ENCODE peak calls at places on chromosomes 12 and 14, in four cellular contexts. One of them, this sample, is unnamed. For H3K9me2, the result is how much of the 10 kb centered on the place peaks cover.

GRCh38 chr12:121023799-121024198 is 7.5 kb upstream of the C12orf43 start:
- DNase-seq in hepatocyte: no peak
- DNase-seq in HCT116: no peak
- DNase-seq in PC-3: no peak
- DNase-seq in this sample: no peak

GRCh38 chr14:94390372-94391086 is 2.1 kb upstream of the SERPINA1 start:
- DNase-seq in PC-3: peak
- DNase-seq in HCT116: no peak
- DNase-seq in hepatocyte: no peak
- DNase-seq in this sample: no peak

GRCh38 chr12:42495244-42495643 is 94.3 kb downstream of the PRICKLE1 start:
- DNase-seq in PC-3: no peak
- DNase-seq in HCT116: no peak
- DNase-seq in hepatocyte: no peak
- DNase-seq in this sample: no peak

GRCh38 chr12:1993341-1993740 is 10.9 kb downstream of the DCP1B start:
- DNase-seq in PC-3: peak
- DNase-seq in hepatocyte: peak
- DNase-seq in HCT116: peak
- DNase-seq in this sample: no peak

GRCh38 chr12:49990269-49990668 is 17.5 kb downstream of the AQP6 start:
- DNase-seq in PC-3: no peak
- DNase-seq in hepatocyte: no peak
- DNase-seq in HCT116: no peak
- DNase-seq in this sample: no peak

GRCh38 chr12:67517181-67517887 is 131.2 kb upstream of the DYRK2 start:
- DNase-seq in PC-3: peak
- DNase-seq in HCT116: peak
- DNase-seq in hepatocyte: no peak
- DNase-seq in this sample: peak

GRCh38 chr12:116927244-116927940 is 16.6 kb downstream of the FBXW8 start:
- DNase-seq in hepatocyte: no peak
- DNase-seq in HCT116: no peak
- DNase-seq in PC-3: no peak
- DNase-seq in this sample: no peak

GRCh38 chr14:97113339-97113738 is 316.2 kb downstream of the VRK1 start:
- DNase-seq in PC-3: peak
- DNase-seq in hepatocyte: no peak
- DNase-seq in HCT116: peak
- DNase-seq in this sample: no peak

GRCh38 chr12:81759215-81759991 is at the start of gene PPFIA2:
- DNase-seq in PC-3: no peak
- DNase-seq in HCT116: no peak
- DNase-seq in hepatocyte: peak
- DNase-seq in this sample: no peak

GRCh38 chr12:31324845-31325523 is 966 bp downstream of the SINHCAF start:
- DNase-seq in PC-3: peak
- DNase-seq in hepatocyte: peak
- DNase-seq in HCT116: no peak
- DNase-seq in this sample: peak

GRCh38 chr12:83514372-83514771 is 827.7 kb downstream of the TMTC2 start:
- DNase-seq in hepatocyte: no peak
- DNase-seq in PC-3: peak
- DNase-seq in HCT116: peak
- DNase-seq in this sample: no peak

DNA sequence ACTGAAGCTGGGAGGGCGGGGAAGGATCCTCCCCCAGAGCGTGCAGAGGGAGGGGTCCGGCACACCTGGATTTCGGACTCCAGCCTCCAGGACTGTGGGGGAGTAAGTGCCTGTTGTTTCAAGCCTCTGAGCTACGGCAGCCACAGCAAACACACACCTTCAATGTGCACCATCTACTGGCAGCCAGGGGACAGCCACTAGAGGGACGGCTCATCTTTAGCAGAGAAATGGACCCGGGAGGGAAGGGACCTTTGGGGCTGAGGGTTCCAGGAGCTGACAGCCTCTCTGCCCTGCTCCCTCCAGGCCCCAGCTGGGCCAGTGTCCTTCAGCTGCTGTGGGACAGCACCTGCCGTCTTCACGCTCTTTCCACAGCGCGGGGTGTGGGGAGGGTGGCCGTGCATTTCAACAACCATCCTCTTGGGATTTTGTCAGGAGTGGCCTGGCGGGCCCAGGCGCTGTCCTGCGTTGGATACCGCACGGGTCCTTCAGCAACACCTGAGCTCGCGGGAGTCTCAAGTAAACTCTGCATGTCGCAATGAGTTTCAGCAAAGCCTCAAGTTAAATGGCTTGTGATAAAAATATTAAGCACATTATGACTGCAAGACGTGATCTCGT is 209.2 kb upstream of the C14orf180 start:
- DNase-seq in hepatocyte: peak
- DNase-seq in HCT116: peak
- DNase-seq in PC-3: peak
- DNase-seq in this sample: no peak
- TF ChIP-seq CTCF in hepatocyte: peak
- TF ChIP-seq CTCF in HCT116: peak
- TF ChIP-seq CTCF in PC-3: peak
- TF ChIP-seq CTCF in this sample: no peak

GRCh38 chr12:131245564-131246355 is 292.1 kb downstream of the ADGRD1 start:
- DNase-seq in PC-3: no peak
- DNase-seq in HCT116: no peak
- DNase-seq in hepatocyte: no peak
- DNase-seq in this sample: no peak
- H3K27ac ChIP-seq in PC-3: no peak
- H3K27ac ChIP-seq in HCT116: no peak
- H3K27ac ChIP-seq in hepatocyte: no peak
- H3K27ac ChIP-seq in this sample: no peak

GRCh38 chr14:98458702-98459101 is 813.3 kb downstream of the BCL11B start:
- DNase-seq in PC-3: no peak
- DNase-seq in HCT116: no peak
- DNase-seq in hepatocyte: no peak
- DNase-seq in this sample: no peak
- H3K9me2 ChIP-seq in PC-3: under half
- H3K9me2 ChIP-seq in HCT116: under half
- H3K9me2 ChIP-seq in hepatocyte: under half
- H3K9me2 ChIP-seq in this sample: under half

DNA sequence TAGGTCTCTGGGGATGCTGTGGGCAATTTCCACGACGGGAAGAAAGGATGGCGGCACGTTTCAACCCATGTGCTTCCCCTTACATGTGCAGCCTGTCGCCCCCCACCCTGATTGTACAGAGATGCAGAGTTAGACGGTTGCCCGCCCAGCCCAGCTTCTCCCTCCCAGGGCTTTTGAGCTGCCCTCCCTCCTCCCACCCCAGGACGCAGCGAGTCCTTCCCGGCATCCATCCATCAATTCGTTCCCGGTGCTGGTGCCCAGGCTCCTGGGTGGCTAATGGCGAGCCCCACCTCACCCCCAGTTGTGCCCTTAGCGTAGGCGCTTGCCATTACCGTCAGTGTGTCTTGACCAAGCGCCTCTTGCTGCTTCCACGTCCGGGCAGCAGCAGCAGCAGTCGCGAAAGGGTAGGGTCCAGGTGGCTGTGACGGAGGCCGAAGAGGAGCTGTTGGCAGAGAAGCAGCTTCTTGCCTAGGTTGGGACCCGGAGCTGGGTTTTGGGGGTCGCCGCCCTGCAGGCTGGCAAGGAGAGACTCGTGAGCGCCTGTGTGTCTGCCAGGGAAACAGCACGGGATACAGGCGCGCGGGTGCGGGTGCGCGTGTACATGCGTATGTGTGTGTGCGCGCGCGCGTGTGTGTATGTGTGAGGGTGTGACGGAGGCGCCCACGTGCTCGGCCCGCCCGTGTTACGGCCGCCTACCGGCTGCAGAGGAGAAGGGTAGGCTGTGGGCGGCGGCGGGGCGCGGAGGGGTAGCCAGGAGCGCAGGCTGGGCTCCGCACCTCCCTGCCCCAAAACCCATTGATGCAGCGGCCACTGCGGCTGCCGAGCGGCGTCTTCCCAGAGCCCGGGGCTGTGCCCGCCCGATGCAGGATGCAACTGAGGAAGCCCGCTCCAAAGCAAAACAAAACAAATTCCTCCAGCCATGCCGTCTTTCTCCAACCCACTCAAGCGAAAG is at the start of gene SLC6A15:
- DNase-seq in HCT116: no peak
- DNase-seq in PC-3: no peak
- DNase-seq in hepatocyte: peak
- DNase-seq in this sample: no peak
- TF ChIP-seq CTCF in HCT116: no peak
- TF ChIP-seq CTCF in PC-3: no peak
- TF ChIP-seq CTCF in hepatocyte: peak
- TF ChIP-seq CTCF in this sample: no peak

DNA sequence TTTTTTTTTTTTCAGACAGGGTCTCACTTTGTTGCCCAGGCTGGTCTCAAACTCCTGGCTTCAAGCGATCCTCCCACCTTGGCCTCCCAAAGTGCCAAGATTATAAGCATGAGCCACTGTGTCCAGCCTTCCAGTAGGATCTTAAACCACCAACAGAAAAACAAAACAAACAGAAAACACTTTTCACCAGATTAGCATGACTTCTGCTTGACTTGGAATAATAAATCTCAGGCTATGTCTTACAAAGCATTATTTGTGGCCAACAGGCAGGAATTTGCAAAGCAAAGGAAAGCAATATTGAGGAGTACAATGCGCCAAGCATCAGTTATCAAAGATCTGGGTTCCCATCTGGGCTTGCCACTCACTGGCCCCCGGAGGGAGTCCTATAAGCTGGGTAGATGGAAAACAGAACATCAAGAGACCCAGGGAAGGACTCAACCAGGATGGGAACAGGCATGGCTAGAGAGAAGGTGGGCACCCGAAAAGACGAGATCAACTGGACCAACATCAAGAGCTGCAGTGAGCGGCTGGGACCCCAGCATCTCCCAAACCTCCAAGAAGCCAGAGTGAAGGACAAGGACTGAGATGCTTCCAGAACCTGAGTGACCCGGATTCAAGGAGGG is 101.3 kb downstream of the TMEM30B start:
- DNase-seq in hepatocyte: no peak
- DNase-seq in PC-3: no peak
- DNase-seq in HCT116: no peak
- DNase-seq in this sample: no peak
- H3K27ac ChIP-seq in hepatocyte: no peak
- H3K27ac ChIP-seq in PC-3: peak
- H3K27ac ChIP-seq in HCT116: peak
- H3K27ac ChIP-seq in this sample: peak

GRCh38 chr12:25089738-25090137 is 105.2 kb downstream of the DNAI7 start:
- DNase-seq in PC-3: peak
- DNase-seq in hepatocyte: no peak
- DNase-seq in HCT116: no peak
- DNase-seq in this sample: no peak
- H3K9me2 ChIP-seq in PC-3: under half
- H3K9me2 ChIP-seq in hepatocyte: under half
- H3K9me2 ChIP-seq in HCT116: under half
- H3K9me2 ChIP-seq in this sample: under half

GRCh38 chr12:7995266-7995963 is 37.1 kb upstream of the FOXJ2 start:
- DNase-seq in hepatocyte: peak
- DNase-seq in HCT116: peak
- DNase-seq in PC-3: peak
- DNase-seq in this sample: peak
- TF ChIP-seq CTCF in hepatocyte: peak
- TF ChIP-seq CTCF in HCT116: peak
- TF ChIP-seq CTCF in PC-3: peak
- TF ChIP-seq CTCF in this sample: peak

GRCh38 chr12:52187640-52188039 is 4.2 kb downstream of the KRT80 start:
- DNase-seq in PC-3: no peak
- DNase-seq in HCT116: no peak
- DNase-seq in hepatocyte: no peak
- DNase-seq in this sample: no peak
- H3K27ac ChIP-seq in PC-3: peak
- H3K27ac ChIP-seq in HCT116: no peak
- H3K27ac ChIP-seq in hepatocyte: no peak
- H3K27ac ChIP-seq in this sample: peak

DNA sequence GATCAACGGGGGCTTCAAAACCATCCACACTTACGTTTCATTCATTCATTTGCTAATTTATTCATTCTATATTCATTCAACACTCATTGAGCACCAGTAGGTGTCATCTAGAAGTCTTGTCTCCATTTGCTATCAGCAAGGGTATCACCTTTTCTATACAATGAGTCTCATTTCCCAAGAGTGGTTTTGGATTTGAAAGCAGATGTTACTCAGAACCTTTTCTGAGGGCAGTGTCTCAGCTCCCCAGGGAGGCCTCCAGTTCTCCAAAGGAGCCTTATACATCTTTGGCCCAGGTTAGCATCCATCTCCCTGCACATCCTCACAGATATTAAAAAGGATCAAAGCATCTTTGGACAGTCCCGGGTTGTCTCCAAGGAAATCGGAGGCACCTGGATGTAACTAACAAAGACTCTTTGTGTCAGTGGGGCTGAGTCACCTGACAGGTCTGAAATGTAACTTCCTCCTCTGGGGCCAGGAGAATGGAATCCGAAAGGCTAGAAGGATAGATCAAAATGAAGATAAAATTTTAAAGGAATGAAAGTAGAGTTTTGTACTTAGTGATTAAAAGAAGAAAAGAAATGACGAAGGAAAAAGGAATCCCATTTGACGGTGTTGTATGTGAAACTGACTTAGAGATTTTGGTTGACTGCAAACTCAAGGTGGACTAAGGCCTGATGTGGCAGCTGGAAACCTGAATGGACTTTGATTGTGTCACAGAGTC is 103.0 kb downstream of the VCPKMT start:
- DNase-seq in HCT116: peak
- DNase-seq in hepatocyte: peak
- DNase-seq in PC-3: peak
- DNase-seq in this sample: peak
- H3K9me2 ChIP-seq in HCT116: under half
- H3K9me2 ChIP-seq in hepatocyte: under half
- H3K9me2 ChIP-seq in PC-3: under half
- H3K9me2 ChIP-seq in this sample: under half

DNA sequence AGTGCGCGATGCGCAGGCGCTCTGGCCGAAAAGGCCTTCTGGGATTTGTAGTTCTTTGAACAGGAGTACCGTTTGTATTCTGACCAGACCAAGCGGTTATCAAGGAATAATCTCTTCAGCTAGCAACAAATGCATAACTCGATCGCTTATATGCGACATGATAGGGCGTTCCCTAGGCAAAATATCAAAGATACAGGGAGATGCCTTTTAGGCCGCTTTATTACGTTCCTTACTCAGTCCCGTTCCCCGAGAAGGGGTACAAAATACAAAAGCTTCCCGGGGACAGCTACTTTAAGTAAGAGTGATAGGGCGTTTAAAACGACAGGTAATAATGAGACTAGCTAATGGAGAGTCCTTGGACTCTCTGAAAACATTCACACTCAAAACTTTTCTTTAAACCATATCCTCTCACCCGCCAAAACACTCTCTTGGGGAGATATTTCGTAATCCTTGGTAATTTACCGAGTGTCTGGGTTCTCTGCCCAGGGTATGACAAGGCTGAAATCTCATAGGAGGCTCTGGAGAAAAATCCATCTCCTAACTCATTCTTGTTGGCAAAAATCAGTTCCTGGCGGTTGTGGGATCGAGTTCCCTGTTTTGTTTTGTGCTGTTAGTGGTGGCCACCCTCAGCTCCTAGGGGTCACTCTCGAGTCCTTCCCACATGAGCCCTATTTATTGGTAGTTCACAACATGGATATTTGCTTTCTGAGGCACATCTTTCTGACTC is 412 bp upstream of the SNW1 start:
- DNase-seq in PC-3: peak
- DNase-seq in HCT116: no peak
- DNase-seq in hepatocyte: peak
- DNase-seq in this sample: peak
- TF ChIP-seq CTCF in PC-3: peak
- TF ChIP-seq CTCF in HCT116: peak
- TF ChIP-seq CTCF in hepatocyte: peak
- TF ChIP-seq CTCF in this sample: peak

This sample was measured in PC-9.